ENCODE peak calls at places on chromosome 10, in ten cellular contexts. One of them, this sample, is unnamed.

GRCh38 chr10:51242393-51242792 is 168.1 kb downstream of the PRKG1 start:
- DNase-seq in iPS DF 19.7: no peak
- DNase-seq in stimulated activated CD4-positive, alpha-beta T cell treated with anti-CD3 and anti-CD28 coated beads, Interleukin-4, amount 100 ng/mL, for 4 hours: no peak
- DNase-seq in GM13976: no peak
- DNase-seq in EL: no peak
- DNase-seq in posterior vena cava: no peak
- DNase-seq in Daoy: peak; percentile 2
- DNase-seq in activated CD8-positive, alpha-beta memory T cell treated with anti-CD3 and anti-CD28 coated beads for 24 hours: no peak
- DNase-seq in SK-N-DZ: no peak
- DNase-seq in glomerular endothelial cell: no peak
- DNase-seq in this sample: no peak

GRCh38 chr10:70892631-70893030 is 4.3 kb upstream of the PCBD1 start:
- DNase-seq in SK-N-DZ: no peak
- DNase-seq in GM13976: no peak
- DNase-seq in iPS DF 19.7: no peak
- DNase-seq in glomerular endothelial cell: no peak
- DNase-seq in EL: no peak
- DNase-seq in Daoy: no peak
- DNase-seq in stimulated activated CD4-positive, alpha-beta T cell treated with anti-CD3 and anti-CD28 coated beads, Interleukin-4, amount 100 ng/mL, for 4 hours: no peak
- DNase-seq in posterior vena cava: no peak
- DNase-seq in activated CD8-positive, alpha-beta memory T cell treated with anti-CD3 and anti-CD28 coated beads for 24 hours: no peak
- DNase-seq in this sample: no peak

GRCh38 chr10:129405389-129405788 is 61.7 kb upstream of the MGMT start:
- DNase-seq in iPS DF 19.7: no peak
- DNase-seq in stimulated activated CD4-positive, alpha-beta T cell treated with anti-CD3 and anti-CD28 coated beads, Interleukin-4, amount 100 ng/mL, for 4 hours: no peak
- DNase-seq in GM13976: no peak
- DNase-seq in glomerular endothelial cell: no peak
- DNase-seq in EL: no peak
- DNase-seq in Daoy: no peak
- DNase-seq in activated CD8-positive, alpha-beta memory T cell treated with anti-CD3 and anti-CD28 coated beads for 24 hours: no peak
- DNase-seq in SK-N-DZ: no peak
- DNase-seq in posterior vena cava: no peak
- DNase-seq in this sample: no peak

GRCh38 chr10:96833220-96834001 is 1.3 kb downstream of the LCOR start:
- DNase-seq in EL: peak; percentile 43
- DNase-seq in GM13976: peak; percentile 42
- DNase-seq in activated CD8-positive, alpha-beta memory T cell treated with anti-CD3 and anti-CD28 coated beads for 24 hours: peak; percentile 64
- DNase-seq in posterior vena cava: peak; percentile 83
- DNase-seq in stimulated activated CD4-positive, alpha-beta T cell treated with anti-CD3 and anti-CD28 coated beads, Interleukin-4, amount 100 ng/mL, for 4 hours: no peak
- DNase-seq in SK-N-DZ: peak; percentile 64
- DNase-seq in iPS DF 19.7: no peak
- DNase-seq in glomerular endothelial cell: no peak
- DNase-seq in Daoy: peak; percentile 21
- DNase-seq in this sample: no peak

GRCh38 chr10:100731603-100732596 is 13.5 kb upstream of the PAX2 start:
- DNase-seq in GM13976: peak; percentile 41
- DNase-seq in glomerular endothelial cell: no peak
- DNase-seq in EL: no peak
- DNase-seq in stimulated activated CD4-positive, alpha-beta T cell treated with anti-CD3 and anti-CD28 coated beads, Interleukin-4, amount 100 ng/mL, for 4 hours: no peak
- DNase-seq in Daoy: no peak
- DNase-seq in activated CD8-positive, alpha-beta memory T cell treated with anti-CD3 and anti-CD28 coated beads for 24 hours: no peak
- DNase-seq in posterior vena cava: no peak
- DNase-seq in SK-N-DZ: no peak
- DNase-seq in iPS DF 19.7: no peak
- DNase-seq in this sample: no peak

GRCh38 chr10:125144693-125145623 is 15.4 kb downstream of the CTBP2 start:
- DNase-seq in SK-N-DZ: no peak
- DNase-seq in posterior vena cava: no peak
- DNase-seq in stimulated activated CD4-positive, alpha-beta T cell treated with anti-CD3 and anti-CD28 coated beads, Interleukin-4, amount 100 ng/mL, for 4 hours: no peak
- DNase-seq in iPS DF 19.7: no peak
- DNase-seq in activated CD8-positive, alpha-beta memory T cell treated with anti-CD3 and anti-CD28 coated beads for 24 hours: no peak
- DNase-seq in Daoy: peak; percentile 46
- DNase-seq in glomerular endothelial cell: no peak
- DNase-seq in GM13976: peak; percentile 54
- DNase-seq in EL: peak; percentile 47
- DNase-seq in this sample: peak; percentile 42

GRCh38 chr10:63722537-63722936 is 201.3 kb downstream of the REEP3 start:
- DNase-seq in Daoy: no peak
- DNase-seq in stimulated activated CD4-positive, alpha-beta T cell treated with anti-CD3 and anti-CD28 coated beads, Interleukin-4, amount 100 ng/mL, for 4 hours: no peak
- DNase-seq in SK-N-DZ: peak; percentile 79
- DNase-seq in EL: peak; percentile 62
- DNase-seq in activated CD8-positive, alpha-beta memory T cell treated with anti-CD3 and anti-CD28 coated beads for 24 hours: no peak
- DNase-seq in posterior vena cava: peak; percentile 87
- DNase-seq in GM13976: no peak
- DNase-seq in glomerular endothelial cell: peak; percentile 90
- DNase-seq in iPS DF 19.7: no peak
- DNase-seq in this sample: peak; percentile 41

GRCh38 chr10:13686331-13686752 is 99.6 kb downstream of the PRPF18 start:
- DNase-seq in iPS DF 19.7: no peak
- DNase-seq in activated CD8-positive, alpha-beta memory T cell treated with anti-CD3 and anti-CD28 coated beads for 24 hours: no peak
- DNase-seq in posterior vena cava: peak; percentile 24
- DNase-seq in EL: no peak
- DNase-seq in Daoy: no peak
- DNase-seq in stimulated activated CD4-positive, alpha-beta T cell treated with anti-CD3 and anti-CD28 coated beads, Interleukin-4, amount 100 ng/mL, for 4 hours: no peak
- DNase-seq in SK-N-DZ: no peak
- DNase-seq in glomerular endothelial cell: no peak
- DNase-seq in GM13976: no peak
- DNase-seq in this sample: no peak

GRCh38 chr10:132918264-132918616 is 24.1 kb downstream of the CFAP46 start:
- DNase-seq in Daoy: no peak
- DNase-seq in activated CD8-positive, alpha-beta memory T cell treated with anti-CD3 and anti-CD28 coated beads for 24 hours: no peak
- DNase-seq in GM13976: no peak
- DNase-seq in stimulated activated CD4-positive, alpha-beta T cell treated with anti-CD3 and anti-CD28 coated beads, Interleukin-4, amount 100 ng/mL, for 4 hours: no peak
- DNase-seq in SK-N-DZ: no peak
- DNase-seq in posterior vena cava: peak; percentile 63
- DNase-seq in iPS DF 19.7: no peak
- DNase-seq in glomerular endothelial cell: no peak
- DNase-seq in EL: no peak
- DNase-seq in this sample: no peak

GRCh38 chr10:116838143-116838725 is 11.1 kb upstream of the ENO4 start:
- DNase-seq in stimulated activated CD4-positive, alpha-beta T cell treated with anti-CD3 and anti-CD28 coated beads, Interleukin-4, amount 100 ng/mL, for 4 hours: no peak
- DNase-seq in EL: no peak
- DNase-seq in SK-N-DZ: no peak
- DNase-seq in posterior vena cava: no peak
- DNase-seq in Daoy: no peak
- DNase-seq in activated CD8-positive, alpha-beta memory T cell treated with anti-CD3 and anti-CD28 coated beads for 24 hours: no peak
- DNase-seq in GM13976: peak; percentile 31
- DNase-seq in iPS DF 19.7: no peak
- DNase-seq in glomerular endothelial cell: no peak
- DNase-seq in this sample: no peak

GRCh38 chr10:6124666-6125065 is 35.8 kb downstream of the RBM17 start:
- DNase-seq in EL: no peak
- DNase-seq in glomerular endothelial cell: no peak
- DNase-seq in Daoy: no peak
- DNase-seq in GM13976: no peak
- DNase-seq in posterior vena cava: no peak
- DNase-seq in activated CD8-positive, alpha-beta memory T cell treated with anti-CD3 and anti-CD28 coated beads for 24 hours: no peak
- DNase-seq in stimulated activated CD4-positive, alpha-beta T cell treated with anti-CD3 and anti-CD28 coated beads, Interleukin-4, amount 100 ng/mL, for 4 hours: no peak
- DNase-seq in iPS DF 19.7: no peak
- DNase-seq in SK-N-DZ: no peak
- DNase-seq in this sample: peak; percentile 23

GRCh38 chr10:117168729-117169128 is 28.6 kb upstream of the KCNK18 start:
- DNase-seq in posterior vena cava: no peak
- DNase-seq in EL: no peak
- DNase-seq in stimulated activated CD4-positive, alpha-beta T cell treated with anti-CD3 and anti-CD28 coated beads, Interleukin-4, amount 100 ng/mL, for 4 hours: no peak
- DNase-seq in glomerular endothelial cell: no peak
- DNase-seq in Daoy: no peak
- DNase-seq in SK-N-DZ: no peak
- DNase-seq in iPS DF 19.7: no peak
- DNase-seq in GM13976: peak; percentile 33
- DNase-seq in activated CD8-positive, alpha-beta memory T cell treated with anti-CD3 and anti-CD28 coated beads for 24 hours: no peak
- DNase-seq in this sample: no peak

GRCh38 chr10:21134645-21135395 is 237.7 kb upstream of the NEBL start:
- DNase-seq in glomerular endothelial cell: no peak
- DNase-seq in GM13976: no peak
- DNase-seq in Daoy: peak; percentile 30
- DNase-seq in iPS DF 19.7: no peak
- DNase-seq in activated CD8-positive, alpha-beta memory T cell treated with anti-CD3 and anti-CD28 coated beads for 24 hours: no peak
- DNase-seq in SK-N-DZ: no peak
- DNase-seq in EL: no peak
- DNase-seq in posterior vena cava: no peak
- DNase-seq in stimulated activated CD4-positive, alpha-beta T cell treated with anti-CD3 and anti-CD28 coated beads, Interleukin-4, amount 100 ng/mL, for 4 hours: no peak
- DNase-seq in this sample: no peak

GRCh38 chr10:97991875-97992274 is 38.5 kb downstream of the CRTAC1 start:
- DNase-seq in SK-N-DZ: no peak
- DNase-seq in stimulated activated CD4-positive, alpha-beta T cell treated with anti-CD3 and anti-CD28 coated beads, Interleukin-4, amount 100 ng/mL, for 4 hours: no peak
- DNase-seq in activated CD8-positive, alpha-beta memory T cell treated with anti-CD3 and anti-CD28 coated beads for 24 hours: no peak
- DNase-seq in GM13976: no peak
- DNase-seq in iPS DF 19.7: peak; percentile 42
- DNase-seq in glomerular endothelial cell: peak; percentile 3
- DNase-seq in EL: peak; percentile 22
- DNase-seq in posterior vena cava: no peak
- DNase-seq in Daoy: no peak
- DNase-seq in this sample: peak; percentile 15

GRCh38 chr10:48249004-48249762 is 25.3 kb downstream of the FRMPD2 start:
- DNase-seq in glomerular endothelial cell: no peak
- DNase-seq in activated CD8-positive, alpha-beta memory T cell treated with anti-CD3 and anti-CD28 coated beads for 24 hours: peak; percentile 43
- DNase-seq in posterior vena cava: no peak
- DNase-seq in Daoy: no peak
- DNase-seq in EL: no peak
- DNase-seq in iPS DF 19.7: no peak
- DNase-seq in stimulated activated CD4-positive, alpha-beta T cell treated with anti-CD3 and anti-CD28 coated beads, Interleukin-4, amount 100 ng/mL, for 4 hours: no peak
- DNase-seq in SK-N-DZ: no peak
- DNase-seq in GM13976: peak; percentile 5
- DNase-seq in this sample: no peak

GRCh38 chr10:73552819-73553218 is 38.3 kb downstream of the USP54 start:
- DNase-seq in Daoy: no peak
- DNase-seq in SK-N-DZ: no peak
- DNase-seq in posterior vena cava: no peak
- DNase-seq in GM13976: no peak
- DNase-seq in stimulated activated CD4-positive, alpha-beta T cell treated with anti-CD3 and anti-CD28 coated beads, Interleukin-4, amount 100 ng/mL, for 4 hours: no peak
- DNase-seq in EL: no peak
- DNase-seq in iPS DF 19.7: no peak
- DNase-seq in glomerular endothelial cell: no peak
- DNase-seq in activated CD8-positive, alpha-beta memory T cell treated with anti-CD3 and anti-CD28 coated beads for 24 hours: no peak
- DNase-seq in this sample: no peak

GRCh38 chr10:55476129-55476528 is 675.1 kb upstream of the PCDH15 start:
- DNase-seq in glomerular endothelial cell: no peak
- DNase-seq in GM13976: no peak
- DNase-seq in activated CD8-positive, alpha-beta memory T cell treated with anti-CD3 and anti-CD28 coated beads for 24 hours: no peak
- DNase-seq in posterior vena cava: no peak
- DNase-seq in stimulated activated CD4-positive, alpha-beta T cell treated with anti-CD3 and anti-CD28 coated beads, Interleukin-4, amount 100 ng/mL, for 4 hours: no peak
- DNase-seq in EL: no peak
- DNase-seq in iPS DF 19.7: no peak
- DNase-seq in SK-N-DZ: no peak
- DNase-seq in Daoy: no peak
- DNase-seq in this sample: no peak

GRCh38 chr10:60425392-60426110 is 35.9 kb upstream of the ANK3 start:
- DNase-seq in SK-N-DZ: no peak
- DNase-seq in iPS DF 19.7: no peak
- DNase-seq in GM13976: no peak
- DNase-seq in EL: peak; percentile 62
- DNase-seq in posterior vena cava: no peak
- DNase-seq in glomerular endothelial cell: peak; percentile 82
- DNase-seq in Daoy: peak; percentile 47
- DNase-seq in stimulated activated CD4-positive, alpha-beta T cell treated with anti-CD3 and anti-CD28 coated beads, Interleukin-4, amount 100 ng/mL, for 4 hours: no peak
- DNase-seq in activated CD8-positive, alpha-beta memory T cell treated with anti-CD3 and anti-CD28 coated beads for 24 hours: no peak
- DNase-seq in this sample: peak; percentile 36

GRCh38 chr10:74293686-74294365 is 142.8 kb downstream of the ADK start:
- DNase-seq in GM13976: no peak
- DNase-seq in Daoy: no peak
- DNase-seq in iPS DF 19.7: no peak
- DNase-seq in SK-N-DZ: no peak
- DNase-seq in activated CD8-positive, alpha-beta memory T cell treated with anti-CD3 and anti-CD28 coated beads for 24 hours: no peak
- DNase-seq in posterior vena cava: no peak
- DNase-seq in stimulated activated CD4-positive, alpha-beta T cell treated with anti-CD3 and anti-CD28 coated beads, Interleukin-4, amount 100 ng/mL, for 4 hours: no peak
- DNase-seq in glomerular endothelial cell: no peak
- DNase-seq in EL: peak; percentile 81
- DNase-seq in this sample: peak; percentile 5

GRCh38 chr10:103772096-103772845 is 83.1 kb downstream of the SH3PXD2A start:
- DNase-seq in activated CD8-positive, alpha-beta memory T cell treated with anti-CD3 and anti-CD28 coated beads for 24 hours: peak; percentile 84
- DNase-seq in iPS DF 19.7: peak; percentile 50
- DNase-seq in glomerular endothelial cell: no peak
- DNase-seq in posterior vena cava: peak; percentile 94
- DNase-seq in Daoy: peak; percentile 92
- DNase-seq in stimulated activated CD4-positive, alpha-beta T cell treated with anti-CD3 and anti-CD28 coated beads, Interleukin-4, amount 100 ng/mL, for 4 hours: peak; percentile 44
- DNase-seq in GM13976: peak; percentile 77
- DNase-seq in EL: peak; percentile 86
- DNase-seq in SK-N-DZ: peak; percentile 92
- DNase-seq in this sample: peak; percentile 87

This sample was measured in H4.